ENCODE peak calls at places on chromosomes 4 and X, in six cellular contexts. L, T, X, V, H and O are unnamed samples.
A peak's percentile ranks its signal among the peaks of the same experiment; 100 is the strongest.

GRCh38 chr4:24689212-24689611 is 104.9 kb upstream of the DHX15 start:
- DNase-seq in L (no peak), T (no peak), X (no peak), V (no peak), H (no peak), O (no peak)

GRCh38 chr4:34193451-34194154 is 2050.7 kb downstream of the ARAP2 start:
- DNase-seq in L (no peak), T (no peak), X (peak; percentile 40), V (no peak), H (no peak), O (peak; percentile 18)

GRCh38 chr4:74109116-74109791 is 10.3 kb upstream of the CXCL2 start:
- DNase-seq in L (no peak), T (peak; percentile 55), X (peak; percentile 98), V (peak; percentile 46), H (no peak), O (peak; percentile 89)

GRCh38 chrX:13711141-13711540 is 22.2 kb downstream of the RAB9A start:
- DNase-seq in L (no peak), T (no peak), X (no peak), V (no peak), H (no peak), O (no peak)

GRCh38 chrX:30561191-30561590 is 16.4 kb downstream of the TASL start:
- DNase-seq in L (peak; percentile 16), T (no peak), X (peak; percentile 2), V (peak; percentile 27), H (no peak), O (no peak)

GRCh38 chr4:108324450-108324849 is 155.7 kb upstream of the LEF1 start:
- DNase-seq in L (no peak), T (no peak), X (no peak), V (no peak), H (no peak), O (no peak)

GRCh38 chr4:99403380-99404194 is 31.6 kb downstream of the ADH7 start:
- DNase-seq in L (no peak), T (no peak), X (peak; percentile 84), V (no peak), H (no peak), O (no peak)

GRCh38 chr4:159360549-159360948 is 257.7 kb downstream of the RAPGEF2 start:
- DNase-seq in L (no peak), T (no peak), X (peak; percentile 88), V (no peak), H (no peak), O (peak; percentile 41)

GRCh38 chr4:7841071-7841470 is 98.6 kb downstream of the AFAP1 start:
- DNase-seq in L (no peak), T (no peak), X (no peak), V (no peak), H (no peak), O (no peak)

GRCh38 chr4:112170451-112170993 is 25.3 kb downstream of the FAM241A start:
- DNase-seq in L (no peak), T (no peak), X (peak; percentile 91), V (no peak), H (no peak), O (no peak)

GRCh38 chr4:126991965-126992364 is 640.8 kb upstream of the INTU start:
- DNase-seq in L (no peak), T (no peak), X (peak; percentile 58), V (no peak), H (no peak), O (peak; percentile 66)

GRCh38 chrX:109487640-109488039 is 5.8 kb upstream of the GUCY2F start:
- DNase-seq in L (no peak), T (no peak), X (no peak), V (no peak), H (no peak), O (no peak)

GRCh38 chrX:133921764-133922389 is 63.5 kb downstream of the GPC3 start:
- DNase-seq in L (peak; percentile 25), T (no peak), X (peak; percentile 16), V (peak; percentile 11), H (peak; percentile 16), O (no peak)

GRCh38 chr4:150251752-150252190 is 173.5 kb downstream of the DCLK2 start:
- DNase-seq in L (no peak), T (no peak), X (no peak), V (no peak), H (no peak), O (no peak)

GRCh38 chr4:118224239-118224829 is 128.5 kb downstream of the PRSS12 start:
- DNase-seq in L (no peak), T (no peak), X (peak; percentile 76), V (no peak), H (peak; percentile 30), O (peak; percentile 65)

GRCh38 chr4:80071643-80072606 is 1.1 kb downstream of the ANTXR2 start:
- DNase-seq in L (peak; percentile 55), T (peak; percentile 54), X (peak; percentile 29), V (peak; percentile 49), H (no peak), O (no peak)

GRCh38 chrX:69366183-69366582 is 137.9 kb upstream of the NALF2 start:
- DNase-seq in L (no peak), T (no peak), X (no peak), V (no peak), H (no peak), O (no peak)

GRCh38 chr4:10958226-10958856 is 273.8 kb upstream of the CLNK start:
- DNase-seq in L (no peak), T (no peak), X (no peak), V (no peak), H (no peak), O (no peak)

GRCh38 chr4:158884280-158884679 is 115.5 kb downstream of the FNIP2 start:
- DNase-seq in L (peak; percentile 54), T (no peak), X (peak; percentile 14), V (no peak), H (no peak), O (no peak)

GRCh38 chrX:130330706-130331105 is 9.0 kb upstream of the SLC25A14 start:
- DNase-seq in L (peak; percentile 14), T (no peak), X (peak; percentile 39), V (peak; percentile 7), H (peak; percentile 63), O (no peak)

GRCh38 chrX:38881727-38882126 is 80.5 kb downstream of the MID1IP1 start:
- DNase-seq in L (no peak), T (no peak), X (no peak), V (no peak), H (no peak), O (no peak)

GRCh38 chr4:165369522-165369921 is 9.3 kb upstream of the CPE start:
- DNase-seq in L (no peak), T (no peak), X (no peak), V (no peak), H (no peak), O (no peak)

GRCh38 chr4:44447563-44448504 is 775 bp downstream of the KCTD8 start:
- DNase-seq in L (peak; percentile 15), T (peak; percentile 20), X (no peak), V (peak; percentile 11), H (peak; percentile 27), O (no peak)

GRCh38 chrX:129980043-129980442 is 2.4 kb upstream of the BCORL1 start:
- DNase-seq in L (peak; percentile 35), T (no peak), X (no peak), V (peak; percentile 26), H (peak; percentile 65), O (no peak)

GRCh38 chr4:54001558-54002365 is 62.6 kb downstream of the CHIC2 start:
- DNase-seq in L (no peak), T (no peak), X (no peak), V (no peak), H (no peak), O (no peak)

GRCh38 chrX:115968436-115969252 is 201.9 kb upstream of the AGTR2 start:
- DNase-seq in L (peak; percentile 58), T (no peak), X (no peak), V (peak; percentile 47), H (peak; percentile 76), O (no peak)

GRCh38 chr4:94889961-94890360 is 132.2 kb downstream of the BMPR1B start:
- DNase-seq in L (no peak), T (no peak), X (peak; percentile 90), V (no peak), H (no peak), O (peak; percentile 96)

GRCh38 chrX:138287200-138287865 is 424.2 kb downstream of the FGF13 start:
- DNase-seq in L (no peak), T (no peak), X (no peak), V (no peak), H (no peak), O (no peak)

GRCh38 chr4:6734165-6734786 is 18.3 kb downstream of the BLOC1S4 start:
- DNase-seq in L (no peak), T (no peak), X (no peak), V (no peak), H (peak; percentile 3), O (no peak)

GRCh38 chr4:54914781-54915180 is 210.6 kb downstream of the KDR start:
- DNase-seq in L (no peak), T (no peak), X (no peak), V (no peak), H (no peak), O (no peak)

GRCh38 chrX:150680974-150681373 is 12.2 kb upstream of the MTMR1 start:
- DNase-seq in L (no peak), T (no peak), X (no peak), V (no peak), H (peak; percentile 36), O (peak; percentile 9)

GRCh38 chrX:110320588-110320987 is 2.7 kb upstream of the AMMECR1 start:
- DNase-seq in L (no peak), T (no peak), X (no peak), V (no peak), H (no peak), O (no peak)

GRCh38 chr4:38759077-38759789 is 23.6 kb downstream of the TLR10 start:
- DNase-seq in L (peak; percentile 31), T (peak; percentile 45), X (peak; percentile 62), V (peak; percentile 61), H (peak; percentile 58), O (peak; percentile 45)

GRCh38 chrX:16785247-16786138 is 773 bp upstream of the TXLNG start:
- DNase-seq in L (no peak), T (peak; percentile 21), X (no peak), V (no peak), H (peak; percentile 27), O (no peak)

GRCh38 chrX:39998636-39999406 is 98.9 kb downstream of the BCOR start:
- DNase-seq in L (no peak), T (no peak), X (no peak), V (no peak), H (no peak), O (no peak)
- H3K4me3 ChIP-seq in L (no peak overlapping the region), T (no peak overlapping the region), X (no peak overlapping the region), V (no peak overlapping the region), H (no peak overlapping the region), O (no peak overlapping the region)

GRCh38 chr4:41569957-41570356 is 32.0 kb downstream of the LIMCH1 start:
- DNase-seq in L (peak; percentile 33), T (peak; percentile 36), X (no peak), V (peak; percentile 59), H (no peak), O (no peak)
- TF ChIP-seq CTCF in L (no peak), T (peak; percentile 26), X (no peak), V (no peak), H (no peak), O (no peak)

GRCh38 chrX:46587753-46588171 is 14.2 kb downstream of the CHST7 start:
- DNase-seq in L (no peak), T (no peak), X (peak; percentile 13), V (peak; percentile 22), H (no peak), O (no peak)
- H3K4me3 ChIP-seq in L (no peak overlapping the region), T (no peak overlapping the region), X (no peak overlapping the region), V (no peak overlapping the region), H (no peak overlapping the region), O (no peak overlapping the region)

GRCh38 chrX:124388562-124388961 is 42.2 kb downstream of the SH2D1A start:
- DNase-seq in L (peak; percentile 16), T (peak; percentile 17), X (peak; percentile 46), V (peak; percentile 21), H (peak; percentile 21), O (peak; percentile 29)
- TF ChIP-seq CTCF in L (peak; percentile 68), T (peak; percentile 36), X (peak; percentile 61), V (peak; percentile 69), H (peak; percentile 77), O (peak; percentile 86)

GRCh38 chr4:82614868-82615449 is 53.2 kb upstream of the TMEM150C start:
- DNase-seq in L (no peak), T (no peak), X (no peak), V (no peak), H (no peak), O (no peak)
- H3K4me3 ChIP-seq in L (no peak overlapping the region), T (no peak overlapping the region), X (no peak overlapping the region), V (no peak overlapping the region), H (no peak overlapping the region), O (no peak overlapping the region)